ENCODE peak calls at places on chromosomes 16 and 17, in six cellular contexts. P is left ventricle myocardium inferior, U is SHP77 treated with DMSO at 0.1 percent for 48 hours, H is bronchial epithelial cell, A is AG10803, O is RPMI8226. K is an unnamed sample.

GRCh38 chr16:17365591-17366298 is 105.0 kb downstream of the XYLT1 start:
- DNase-seq in A (peak), P (no peak), U (no peak), H (no peak), O (no peak), K (no peak)

GRCh38 chr17:1224330-1224729 is 44.5 kb upstream of the ABR start:
- DNase-seq in H (no peak), O (no peak), P (no peak), A (no peak), U (no peak), K (no peak)

GRCh38 chr17:19796457-19796856 is 48.4 kb upstream of the ALDH3A1 start:
- DNase-seq in U (no peak), A (no peak), H (no peak), O (no peak), P (no peak), K (no peak)

GRCh38 chr17:38454528-38454927 is 26.3 kb downstream of the ARHGAP23 start:
- DNase-seq in O (peak), P (peak), A (peak), U (no peak), H (peak), K (peak)

GRCh38 chr17:39872700-39873099 is 4.7 kb downstream of the ZPBP2 start:
- DNase-seq in O (peak), P (no peak), U (peak), H (no peak), A (peak), K (peak)

GRCh38 chr17:17191346-17191792 is 14.8 kb downstream of the PLD6 start:
- DNase-seq in O (no peak), U (no peak), P (peak), H (peak), A (peak), K (peak)

GRCh38 chr16:24505959-24506358 is 33.4 kb upstream of the RBBP6 start:
- DNase-seq in U (no peak), A (no peak), P (no peak), O (no peak), H (no peak), K (no peak)

GRCh38 chr16:21104124-21104860 is 46.4 kb downstream of the DNAH3 start:
- DNase-seq in U (peak), A (peak), O (no peak), P (no peak), H (no peak), K (peak)

GRCh38 chr17:28908640-28909098 is 5.8 kb upstream of the DHRS13 start:
- DNase-seq in O (no peak), P (no peak), A (peak), H (no peak), U (no peak), K (peak)

GRCh38 chr16:12413393-12413792 is 390.3 kb downstream of the CPPED1 start:
- DNase-seq in A (no peak), H (no peak), P (no peak), O (no peak), U (no peak), K (no peak)

GRCh38 chr16:88009566-88010342 is 58.5 kb downstream of the BANP start:
- DNase-seq in U (no peak), H (no peak), P (no peak), A (no peak), O (no peak), K (no peak)

GRCh38 chr17:78337244-78338109 is 22.4 kb downstream of the SOCS3 start:
- DNase-seq in U (no peak), H (peak), A (peak), O (peak), P (no peak), K (peak)

GRCh38 chr17:22512997-22513538 is 820.7 kb downstream of the KCNJ18 start:
- DNase-seq in P (no peak), H (no peak), A (no peak), U (no peak), O (peak), K (no peak)

GRCh38 chr16:1707193-1707790 is 1.3 kb downstream of the MAPK8IP3 start:
- DNase-seq in H (no peak), A (peak), U (no peak), O (no peak), P (no peak), K (peak)

GRCh38 chr16:4506450-4506849 is 30.3 kb downstream of the HMOX2 start:
- DNase-seq in U (peak), O (peak), P (no peak), H (peak), A (peak), K (peak)

GRCh38 chr16:7746971-7747370 is 414.3 kb downstream of the RBFOX1 start:
- DNase-seq in U (no peak), P (no peak), A (no peak), O (no peak), H (no peak), K (no peak)

GRCh38 chr17:50684612-50685333 is 22.9 kb downstream of the ANKRD40 start:
- DNase-seq in A (no peak), O (no peak), H (no peak), P (no peak), U (peak), K (no peak)

GRCh38 chr17:51152766-51153209 is 571 bp upstream of the NME1 start:
- DNase-seq in H (peak), U (peak), O (no peak), A (no peak), P (no peak), K (peak)

GRCh38 chr16:10026593-10026992 is 155.6 kb downstream of the GRIN2A start:
- DNase-seq in A (no peak), U (no peak), P (no peak), O (no peak), H (no peak), K (no peak)

GRCh38 chr17:80175411-80175810 is 5.6 kb downstream of the CARD14 start:
- DNase-seq in A (peak), P (no peak), U (no peak), H (peak), O (no peak), K (peak)

GRCh38 chr17:2055494-2056220 is 754 bp downstream of the HIC1 start:
- DNase-seq in H (no peak), U (no peak), A (peak), P (no peak), O (no peak), K (peak)

GRCh38 chr17:44361292-44362055 is 2.2 kb downstream of the FAM171A2 start:
- DNase-seq in H (no peak), P (no peak), U (no peak), O (no peak), A (no peak), K (no peak)

GRCh38 chr17:46764709-46765401 is 53.6 kb downstream of the WNT3 start:
- DNase-seq in H (peak), A (peak), U (no peak), O (no peak), P (peak), K (peak)

GRCh38 chr17:58665946-58666857 is 25.6 kb downstream of the TEX14 start:
- DNase-seq in O (no peak), A (no peak), P (no peak), U (peak), H (peak), K (no peak)

GRCh38 chr17:77521076-77521475 is 380.3 kb downstream of the SEC14L1 start:
- DNase-seq in O (no peak), A (no peak), H (no peak), U (no peak), P (no peak), K (no peak)

GRCh38 chr17:74118504-74118903 is 85.0 kb upstream of the RPL38 start:
- DNase-seq in A (no peak), P (no peak), H (no peak), O (no peak), U (peak), K (no peak)

GRCh38 chr16:31452631-31453106 is 6.6 kb upstream of the ARMC5 start:
- DNase-seq in O (no peak), P (no peak), U (no peak), A (peak), H (peak), K (peak)

GRCh38 chr17:79760197-79760906 is 17.6 kb upstream of the CBX2 start:
- DNase-seq in H (peak), U (no peak), O (peak), A (no peak), P (no peak), K (no peak)

GRCh38 chr17:40547079-40547784 is 18.0 kb downstream of the CCR7 start:
- DNase-seq in P (no peak), H (peak), A (no peak), O (peak), U (peak), K (no peak)

K was measured in fibroblast of villous mesenchyme.